ENCODE peak calls at places on chromosome 20, in five cellular contexts. One of them, this sample, is unnamed.

GRCh38 chr20:16803965-16804792 is 56.0 kb downstream of the OTOR start:
- DNase-seq in hypothalamus: no peak
- DNase-seq in HCT116: peak
- DNase-seq in HEK293T: peak
- DNase-seq in cardiac fibroblast: peak
- DNase-seq in this sample: peak

GRCh38 chr20:9491324-9491723 is 23.1 kb upstream of the LAMP5 start:
- DNase-seq in HCT116: no peak
- DNase-seq in hypothalamus: no peak
- DNase-seq in cardiac fibroblast: no peak
- DNase-seq in HEK293T: no peak
- DNase-seq in this sample: no peak

GRCh38 chr20:58011947-58012610 is 216.4 kb downstream of the ANKRD60 start:
- DNase-seq in cardiac fibroblast: no peak
- DNase-seq in HEK293T: no peak
- DNase-seq in hypothalamus: no peak
- DNase-seq in HCT116: no peak
- DNase-seq in this sample: no peak

GRCh38 chr20:59723607-59724456 is 119.5 kb downstream of the PHACTR3 start:
- DNase-seq in HCT116: no peak
- DNase-seq in cardiac fibroblast: no peak
- DNase-seq in hypothalamus: no peak
- DNase-seq in HEK293T: no peak
- DNase-seq in this sample: peak

GRCh38 chr20:22582386-22582959 is 1.9 kb downstream of the FOXA2 start:
- DNase-seq in HCT116: no peak
- DNase-seq in cardiac fibroblast: no peak
- DNase-seq in hypothalamus: no peak
- DNase-seq in HEK293T: no peak
- DNase-seq in this sample: no peak

GRCh38 chr20:31711416-31712111 is 11.1 kb downstream of the BCL2L1 start:
- DNase-seq in HCT116: no peak
- DNase-seq in hypothalamus: no peak
- DNase-seq in HEK293T: no peak
- DNase-seq in cardiac fibroblast: no peak
- DNase-seq in this sample: no peak

GRCh38 chr20:63291811-63292210 is 1.2 kb upstream of the COL20A1 start:
- DNase-seq in HEK293T: no peak
- DNase-seq in HCT116: no peak
- DNase-seq in cardiac fibroblast: no peak
- DNase-seq in hypothalamus: no peak
- DNase-seq in this sample: no peak

GRCh38 chr20:37075932-37076685 is 19.7 kb downstream of the RBL1 start:
- DNase-seq in HCT116: no peak
- DNase-seq in hypothalamus: no peak
- DNase-seq in HEK293T: no peak
- DNase-seq in cardiac fibroblast: no peak
- DNase-seq in this sample: no peak

GRCh38 chr20:21396045-21396893 is 1.1 kb downstream of the NKX2-4 start:
- DNase-seq in HEK293T: no peak
- DNase-seq in HCT116: no peak
- DNase-seq in hypothalamus: no peak
- DNase-seq in cardiac fibroblast: no peak
- DNase-seq in this sample: no peak

GRCh38 chr20:44901972-44902371 is 7.9 kb upstream of the PABPC1L start:
- DNase-seq in hypothalamus: no peak
- DNase-seq in HEK293T: no peak
- DNase-seq in HCT116: no peak
- DNase-seq in cardiac fibroblast: no peak
- DNase-seq in this sample: peak

GRCh38 chr20:10984294-10984693 is 310.5 kb upstream of the JAG1 start:
- DNase-seq in HEK293T: no peak
- DNase-seq in hypothalamus: no peak
- DNase-seq in cardiac fibroblast: no peak
- DNase-seq in HCT116: no peak
- DNase-seq in this sample: no peak

GRCh38 chr20:41632896-41633295 is 14.7 kb upstream of the CHD6 start:
- DNase-seq in hypothalamus: no peak
- DNase-seq in cardiac fibroblast: peak
- DNase-seq in HCT116: no peak
- DNase-seq in HEK293T: no peak
- DNase-seq in this sample: no peak

GRCh38 chr20:20649945-20650344 is 62.5 kb downstream of the RALGAPA2 start:
- DNase-seq in HEK293T: no peak
- DNase-seq in hypothalamus: no peak
- DNase-seq in cardiac fibroblast: no peak
- DNase-seq in HCT116: no peak
- DNase-seq in this sample: no peak

GRCh38 chr20:3752386-3752759 is 15.2 kb downstream of the ADISSP start:
- DNase-seq in hypothalamus: no peak
- DNase-seq in HCT116: no peak
- DNase-seq in cardiac fibroblast: no peak
- DNase-seq in HEK293T: no peak
- DNase-seq in this sample: no peak

GRCh38 chr20:20248620-20249200 is 119.2 kb upstream of the INSM1 start:
- DNase-seq in hypothalamus: no peak
- DNase-seq in HEK293T: no peak
- DNase-seq in HCT116: no peak
- DNase-seq in cardiac fibroblast: no peak
- DNase-seq in this sample: no peak

GRCh38 chr20:48215536-48215935 is 430.3 kb upstream of the SULF2 start:
- DNase-seq in hypothalamus: no peak
- DNase-seq in HEK293T: no peak
- DNase-seq in cardiac fibroblast: no peak
- DNase-seq in HCT116: no peak
- DNase-seq in this sample: no peak

GRCh38 chr20:31594558-31595379 is 10.3 kb upstream of the ID1 start:
- DNase-seq in HCT116: no peak
- DNase-seq in HEK293T: no peak
- DNase-seq in hypothalamus: no peak
- DNase-seq in cardiac fibroblast: peak
- DNase-seq in this sample: no peak

GRCh38 chr20:33657704-33658095 is 4.4 kb upstream of the C20orf144 start:
- DNase-seq in hypothalamus: no peak
- DNase-seq in cardiac fibroblast: no peak
- DNase-seq in HCT116: no peak
- DNase-seq in HEK293T: no peak
- DNase-seq in this sample: no peak

GRCh38 chr20:58714340-58714922 is 21.8 kb downstream of the NPEPL1 start:
- DNase-seq in hypothalamus: no peak
- DNase-seq in HEK293T: no peak
- DNase-seq in cardiac fibroblast: no peak
- DNase-seq in HCT116: no peak
- DNase-seq in this sample: no peak

GRCh38 chr20:50172347-50173013 is 18.1 kb upstream of the CEBPB start:
- DNase-seq in cardiac fibroblast: peak
- DNase-seq in HEK293T: peak
- DNase-seq in HCT116: no peak
- DNase-seq in hypothalamus: no peak
- DNase-seq in this sample: no peak

GRCh38 chr20:34433391-34433790 is 70.3 kb downstream of the ITCH start:
- DNase-seq in HCT116: no peak
- DNase-seq in cardiac fibroblast: no peak
- DNase-seq in HEK293T: no peak
- DNase-seq in hypothalamus: no peak
- DNase-seq in this sample: no peak

GRCh38 chr20:12203399-12203798 is 285.7 kb downstream of the BTBD3 start:
- DNase-seq in HEK293T: no peak
- DNase-seq in HCT116: no peak
- DNase-seq in hypothalamus: no peak
- DNase-seq in cardiac fibroblast: no peak
- DNase-seq in this sample: no peak

GRCh38 chr20:10225439-10226080 is 6.9 kb downstream of the SNAP25 start:
- DNase-seq in cardiac fibroblast: peak
- DNase-seq in HEK293T: peak
- DNase-seq in HCT116: no peak
- DNase-seq in hypothalamus: no peak
- DNase-seq in this sample: peak

GRCh38 chr20:25310268-25310920 is 62.5 kb downstream of the PYGB start:
- DNase-seq in hypothalamus: no peak
- DNase-seq in HCT116: peak
- DNase-seq in cardiac fibroblast: peak
- DNase-seq in HEK293T: peak
- DNase-seq in this sample: peak

GRCh38 chr20:53003420-53003819 is 31.3 kb downstream of the TSHZ2 start:
- DNase-seq in cardiac fibroblast: no peak
- DNase-seq in HCT116: no peak
- DNase-seq in HEK293T: no peak
- DNase-seq in hypothalamus: no peak
- DNase-seq in this sample: peak

GRCh38 chr20:61770203-61770602 is 295.5 kb downstream of the TAF4 start:
- DNase-seq in hypothalamus: no peak
- DNase-seq in HEK293T: no peak
- DNase-seq in HCT116: no peak
- DNase-seq in cardiac fibroblast: no peak
- DNase-seq in this sample: no peak

This sample was measured in A673.